ENCODE peak calls at places on chromosomes 5 and 9, in five cellular contexts. P is COR-L47, L is cardiac fibroblast, N is 8988T, E is cardiac septum. Y is an unnamed sample.

GRCh38 chr9:113998529-113999255 is 79.4 kb downstream of the AMBP start:
- DNase-seq in E (peak; percentile 58), P (no peak), L (peak; percentile 10), N (peak; percentile 74), Y (no peak)

GRCh38 chr5:9240431-9240830 is 305.4 kb downstream of the SEMA5A start:
- DNase-seq in L (no peak), N (no peak), P (no peak), E (no peak), Y (no peak)

GRCh38 chr5:14165375-14166091 is 22.4 kb downstream of the TRIO start:
- DNase-seq in E (no peak), L (peak; percentile 96), P (no peak), N (no peak), Y (no peak)

GRCh38 chr9:136372561-136373299 is 739 bp downstream of the CARD9 start:
- DNase-seq in P (no peak), E (no peak), L (peak; percentile 69), N (no peak), Y (peak; percentile 47)

GRCh38 chr9:108095496-108095895 is 605.9 kb upstream of the KLF4 start:
- DNase-seq in P (no peak), L (no peak), N (no peak), E (no peak), Y (no peak)

GRCh38 chr9:91896096-91896495 is 53.9 kb downstream of the ROR2 start:
- DNase-seq in E (peak; percentile 9), N (no peak), L (no peak), P (no peak), Y (no peak)

GRCh38 chr5:79831381-79831780 is 141.7 kb downstream of the CMYA5 start:
- DNase-seq in N (no peak), P (no peak), E (no peak), L (no peak), Y (no peak)

GRCh38 chr9:15317836-15318235 is 10.8 kb upstream of the TTC39B start:
- DNase-seq in L (peak; percentile 49), P (no peak), E (no peak), N (no peak), Y (no peak)

GRCh38 chr9:806285-807156 is 35.0 kb upstream of the DMRT1 start:
- DNase-seq in P (no peak), N (no peak), L (peak; percentile 60), E (no peak), Y (no peak)

GRCh38 chr5:136374003-136374402 is 8.7 kb upstream of the TRPC7 start:
- DNase-seq in L (peak; percentile 28), N (no peak), E (no peak), P (peak; percentile 15), Y (no peak)

GRCh38 chr9:34332370-34332964 is 3.1 kb downstream of the NUDT2 start:
- DNase-seq in L (peak; percentile 73), N (no peak), E (no peak), P (peak; percentile 18), Y (no peak)

GRCh38 chr5:56717253-56717987 is 97.9 kb upstream of the MAP3K1 start:
- DNase-seq in P (no peak), L (no peak), E (no peak), N (no peak), Y (no peak)

GRCh38 chr9:123253204-123253603 is 15.2 kb downstream of the STRBP start:
- DNase-seq in P (no peak), E (no peak), N (no peak), L (no peak), Y (no peak)

GRCh38 chr9:4689013-4689412 is 9.6 kb downstream of the CDC37L1 start:
- DNase-seq in N (no peak), E (no peak), P (no peak), L (no peak), Y (no peak)

GRCh38 chr5:168773231-168773630 is 194.1 kb upstream of the PANK3 start:
- DNase-seq in E (no peak), N (no peak), P (no peak), L (no peak), Y (no peak)